ENCODE peak calls at places on chromosome 22, in five cellular contexts. O is NB4, I is cardiac muscle cell, C is AG09309, K is AG09319. G is an unnamed sample.

GRCh38 chr22:38109391-38110000 is 988 bp downstream of the BAIAP2L2 start:
- DNase-seq in O (no peak), I (no peak), C (no peak), K (no peak), G (no peak)

GRCh38 chr22:38258895-38259294 is 13.9 kb downstream of the TMEM184B start:
- DNase-seq in O (no peak), I (peak; percentile 90), C (no peak), K (no peak), G (no peak)

GRCh38 chr22:49270595-49271368 is 556.9 kb downstream of the BRD1 start:
- DNase-seq in O (no peak), I (no peak), C (no peak), K (no peak), G (no peak)

GRCh38 chr22:44755956-44756361 is 3.6 kb downstream of the ARHGAP8 start:
- DNase-seq in O (no peak), I (no peak), C (no peak), K (no peak), G (peak; percentile 90)

GRCh38 chr22:48753752-48754517 is 1073.7 kb downstream of the BRD1 start:
- DNase-seq in O (no peak), I (no peak), C (no peak), K (no peak), G (no peak)

GRCh38 chr22:21758465-21758864 is 22.9 kb upstream of the YPEL1 start:
- DNase-seq in O (no peak), I (no peak), C (no peak), K (no peak), G (no peak)

GRCh38 chr22:47129902-47130301 is 367.5 kb downstream of the TBC1D22A start:
- DNase-seq in O (peak; percentile 53), I (no peak), C (no peak), K (no peak), G (peak; percentile 81)

GRCh38 chr22:29209624-29209929 is 3.9 kb downstream of the EMID1 start:
- DNase-seq in O (no peak), I (no peak), C (no peak), K (no peak), G (peak; percentile 45)

GRCh38 chr22:48806227-48806781 is 1021.4 kb downstream of the BRD1 start:
- DNase-seq in O (no peak), I (no peak), C (no peak), K (no peak), G (no peak)

GRCh38 chr22:38088723-38089473 is 4.9 kb upstream of the SLC16A8 start:
- DNase-seq in O (no peak), I (peak; percentile 55), C (no peak), K (no peak), G (peak; percentile 37)

GRCh38 chr22:48940988-48941902 is 886.4 kb downstream of the BRD1 start:
- DNase-seq in O (no peak), I (no peak), C (no peak), K (no peak), G (no peak)

GRCh38 chr22:29580200-29580810 is 608 bp downstream of the NIPSNAP1 start:
- DNase-seq in O (peak; percentile 26), I (no peak), C (no peak), K (no peak), G (no peak)

GRCh38 chr22:43484227-43484626 is 72.4 kb downstream of the MPPED1 start:
- DNase-seq in O (no peak), I (no peak), C (no peak), K (no peak), G (no peak)

GRCh38 chr22:38907767-38908166 is 35.8 kb upstream of the CBX6 start:
- DNase-seq in O (no peak), I (no peak), C (no peak), K (no peak), G (peak; percentile 31)

GRCh38 chr22:29517215-29517908 is 36.2 kb downstream of the THOC5 start:
- DNase-seq in O (no peak), I (no peak), C (no peak), K (no peak), G (no peak)

GRCh38 chr22:30212363-30212995 is 34.1 kb downstream of the LIF start:
- DNase-seq in O (peak; percentile 78), I (peak; percentile 90), C (peak; percentile 71), K (peak; percentile 60), G (peak; percentile 96)

DNA sequence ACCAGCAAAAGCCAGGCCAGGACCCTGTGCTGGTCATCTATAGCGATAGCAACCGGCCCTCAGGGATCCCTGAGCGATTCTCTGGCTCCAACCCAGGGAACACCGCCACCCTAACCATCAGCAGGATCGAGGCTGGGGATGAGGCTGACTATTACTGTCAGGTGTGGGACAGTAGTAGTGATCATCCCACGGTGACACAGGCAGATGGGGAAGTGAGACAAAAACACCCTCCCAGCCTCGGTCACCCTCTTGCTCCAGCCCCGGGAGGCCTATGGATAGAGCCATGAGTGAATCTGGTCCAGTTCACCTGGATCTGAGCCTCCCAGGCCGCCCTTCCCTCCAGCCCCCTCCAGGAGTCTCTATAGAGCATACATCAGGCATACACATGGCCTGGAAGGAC is 115.2 kb upstream of the IGLL5 start:
- DNase-seq in O (no peak), I (no peak), C (no peak), K (no peak), G (no peak)
- TF ChIP-seq CTCF in O (no peak), I (no peak), C (no peak), K (no peak), G (no peak)

DNA sequence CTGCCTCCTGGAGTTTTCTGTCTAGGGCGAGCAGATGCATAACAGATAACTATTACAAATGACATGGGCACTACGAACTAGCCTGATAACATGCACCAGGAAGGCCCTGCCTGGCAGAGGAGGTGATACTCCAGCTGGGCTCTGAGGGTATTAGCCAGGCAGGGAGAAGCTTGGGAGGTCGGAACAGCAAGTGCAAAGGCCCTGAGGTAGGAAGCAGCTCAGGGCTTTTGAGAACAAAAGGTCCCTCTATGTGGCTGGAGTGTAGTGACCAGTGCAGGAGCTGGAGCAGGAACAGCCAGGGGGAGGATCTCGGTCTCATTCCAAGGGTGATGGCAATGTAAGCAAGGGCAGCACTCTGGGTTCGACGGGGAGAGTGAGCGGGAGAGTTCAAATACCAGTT is 61.6 kb upstream of the TCF20 start:
- DNase-seq in O (no peak), I (no peak), C (no peak), K (no peak), G (no peak)
- TF ChIP-seq CTCF in O (no peak), I (no peak), C (no peak), K (no peak), G (no peak)

GRCh38 chr22:50691521-50691920 is 18.9 kb downstream of the SHANK3 start:
- DNase-seq in O (peak; percentile 62), I (peak; percentile 62), C (peak; percentile 8), K (no peak), G (peak; percentile 50)
- TF ChIP-seq CTCF in O (peak; percentile 58), I (peak; percentile 64), C (peak; percentile 63), K (peak; percentile 45), G (peak; percentile 67)

DNA sequence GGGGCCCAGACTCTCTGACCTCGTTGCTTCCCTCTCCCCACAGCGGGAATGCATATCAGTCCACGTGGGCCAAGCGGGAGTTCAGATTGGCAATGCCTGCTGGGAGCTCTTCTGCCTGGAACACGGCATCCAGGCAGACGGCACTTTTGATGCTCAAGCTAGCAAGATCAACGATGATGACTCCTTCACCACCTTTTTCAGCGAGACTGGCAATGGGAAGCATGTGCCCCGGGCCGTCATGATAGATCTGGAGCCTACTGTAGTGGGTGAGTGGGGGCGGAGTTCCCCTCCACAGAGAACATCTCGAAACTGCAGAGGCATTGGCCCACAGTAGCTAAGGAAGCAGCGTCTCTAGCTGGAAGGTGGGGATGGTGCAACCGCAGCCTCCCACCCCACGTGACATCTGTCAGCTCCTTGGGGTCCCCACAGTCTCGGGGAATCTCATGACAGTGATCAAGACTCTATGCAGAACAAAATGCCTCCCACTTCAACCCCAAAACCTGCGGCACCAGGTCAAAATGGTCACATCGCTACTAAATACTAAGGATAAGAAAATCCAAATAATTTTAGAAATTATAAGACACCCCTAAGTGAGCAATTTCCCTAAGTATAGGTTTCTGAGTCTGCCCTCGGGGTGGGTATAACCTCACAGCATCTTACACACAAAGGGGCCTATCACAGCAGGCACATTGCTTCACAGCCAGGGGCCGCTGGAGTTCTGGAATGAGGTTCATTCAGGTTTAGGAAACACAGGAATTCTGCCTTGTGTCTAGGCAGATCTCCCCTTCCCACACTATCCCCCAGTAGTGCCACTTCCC is 11.0 kb downstream of the TUBA8 start:
- DNase-seq in O (no peak), I (no peak), C (no peak), K (no peak), G (no peak)
- TF ChIP-seq CTCF in O (no peak), I (peak; percentile 3), C (peak; percentile 4), K (no peak), G (no peak)

GRCh38 chr22:20256562-20257473 is 11.3 kb downstream of the RTN4R start:
- DNase-seq in O (no peak), I (no peak), C (no peak), K (no peak), G (no peak)

GRCh38 chr22:20257474-20258299 is 10.4 kb downstream of the RTN4R start:
- DNase-seq in O (no peak), I (no peak), C (no peak), K (no peak), G (no peak)

GRCh38 chr22:20260071-20260722 is 7.9 kb downstream of the RTN4R start:
- DNase-seq in O (no peak), I (no peak), C (no peak), K (no peak), G (no peak)

GRCh38 chr22:20259336-20259705 is 8.8 kb downstream of the RTN4R start:
- DNase-seq in O (no peak), I (no peak), C (no peak), K (no peak), G (no peak)

GRCh38 chr22:20258584-20259335 is 9.4 kb downstream of the RTN4R start:
- DNase-seq in O (no peak), I (no peak), C (no peak), K (no peak), G (no peak)
- TF ChIP-seq CTCF in O (peak; percentile 63), I (peak; percentile 42), C (peak; percentile 36), K (peak; percentile 11), G (no peak)

DNA sequence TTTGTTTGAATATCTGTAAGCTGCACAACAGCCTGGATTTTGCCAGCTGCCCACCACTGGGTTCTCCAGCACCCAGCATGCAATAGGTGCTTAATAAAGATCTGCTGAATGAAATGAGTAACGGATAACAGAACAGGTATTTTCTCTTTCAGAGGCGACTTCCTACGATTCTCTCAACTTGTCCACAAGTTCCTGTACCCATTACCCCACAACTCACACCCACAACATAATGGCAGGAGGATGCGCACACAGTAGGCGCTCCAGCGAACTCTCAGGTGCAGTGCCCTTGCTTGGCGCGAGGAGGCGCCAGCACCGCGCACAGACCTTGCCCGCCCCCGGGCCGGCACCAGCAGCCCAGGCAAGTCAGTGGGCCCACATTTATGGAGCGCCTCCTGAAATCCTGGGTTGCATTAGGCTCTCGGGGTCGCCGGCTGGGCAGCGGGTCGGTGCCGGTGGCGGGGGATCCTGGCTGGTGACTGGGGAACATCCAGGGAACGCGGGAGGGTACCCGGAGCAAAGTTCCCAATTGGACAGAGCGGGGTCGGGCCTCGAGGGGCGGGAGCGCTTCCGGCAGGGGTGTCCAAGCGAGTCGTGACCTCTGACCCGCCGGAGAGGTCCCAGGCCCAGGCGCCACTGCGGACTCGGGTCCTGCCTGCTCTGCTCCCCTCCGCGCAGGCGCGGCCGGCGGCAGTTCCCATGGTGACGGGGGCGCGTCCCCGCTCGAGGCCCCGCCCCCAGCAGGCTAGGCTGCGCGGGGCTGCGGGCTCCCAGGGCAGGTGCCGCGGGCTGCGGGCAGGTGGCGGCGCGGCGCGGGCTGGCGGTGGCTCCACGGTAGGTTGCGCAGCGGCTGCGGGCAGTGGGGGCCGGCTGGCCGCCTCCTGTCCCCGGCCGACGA is at the start of gene KIAA1671:
- DNase-seq in O (peak; percentile 56), I (peak; percentile 81), C (no peak), K (no peak), G (peak; percentile 87)
- TF ChIP-seq CTCF in O (peak; percentile 70), I (peak; percentile 99), C (peak; percentile 80), K (no peak), G (peak; percentile 98)